ENCODE peak calls at places on chromosomes 12 and 14, in nine cellular contexts. L, K, E, O, G, D, H, C and Y are unnamed samples.

GRCh38 chr14:54312166-54312801 is 84.5 kb upstream of the CDKN3 start:
- DNase-seq in L (no peak), K (peak; percentile 96), E (peak; percentile 92), O (peak; percentile 89), G (no peak), D (peak; percentile 13), H (peak; percentile 90), C (no peak), Y (peak; percentile 96)

GRCh38 chr12:101761347-101761746 is 22.1 kb upstream of the SYCP3 start:
- DNase-seq in L (no peak), K (peak; percentile 16), E (no peak), O (peak; percentile 56), G (no peak), D (no peak), H (peak; percentile 30), C (no peak), Y (no peak)

GRCh38 chr12:98492580-98493140 is 22.7 kb upstream of the TMPO start:
- DNase-seq in L (no peak), K (no peak), E (no peak), O (no peak), G (peak; percentile 50), D (no peak), H (no peak), C (no peak), Y (no peak)

GRCh38 chr12:64173456-64173855 is 48.6 kb downstream of the KICS2 start:
- DNase-seq in L (no peak), K (no peak), E (no peak), O (no peak), G (no peak), D (no peak), H (no peak), C (no peak), Y (no peak)

GRCh38 chr12:8145754-8146415 is 10.9 kb upstream of the ZNF705A start:
- DNase-seq in L (no peak), K (peak; percentile 96), E (peak; percentile 95), O (peak; percentile 87), G (peak; percentile 65), D (no peak), H (peak; percentile 81), C (no peak), Y (peak; percentile 83)

GRCh38 chr12:111417784-111418593 is 12.3 kb downstream of the SH2B3 start:
- DNase-seq in L (no peak), K (no peak), E (no peak), O (no peak), G (no peak), D (no peak), H (no peak), C (no peak), Y (no peak)

GRCh38 chr12:62260733-62261683 is 804 bp downstream of the USP15 start:
- DNase-seq in L (no peak), K (peak; percentile 50), E (peak; percentile 45), O (peak; percentile 54), G (peak; percentile 65), D (peak; percentile 77), H (peak; percentile 45), C (peak; percentile 100), Y (peak; percentile 56)

GRCh38 chr12:72444125-72444524 is 172.0 kb downstream of the TRHDE start:
- DNase-seq in L (no peak), K (no peak), E (no peak), O (no peak), G (no peak), D (no peak), H (no peak), C (no peak), Y (no peak)